ENCODE peak calls at places on chromosomes 1 and 21, in seven cellular contexts. O is sigmoid colon, Q is A549, E is esophagus muscularis mucosa, A is transverse colon, N is ovary, J is GM12878. I is an unnamed sample.

GRCh38 chr21:42187976-42188653 is 30.8 kb upstream of the ABCG1 start:
- DNase-seq in O (peak; percentile 77), N (no peak), A (peak; percentile 61), J (peak; percentile 92), Q (no peak), E (peak; percentile 92), I (no peak)

GRCh38 chr1:162918111-162918754 is 57.3 kb upstream of the CCDC190 start:
- DNase-seq in J (no peak), E (no peak), A (no peak), O (no peak), Q (no peak), N (no peak), I (no peak)

GRCh38 chr1:158391099-158391498 is 8.2 kb downstream of the OR10T2 start:
- DNase-seq in O (no peak), N (no peak), A (no peak), J (no peak), E (no peak), Q (no peak), I (no peak)

GRCh38 chr1:110062612-110063011 is 7.9 kb downstream of the ALX3 start:
- DNase-seq in J (no peak), A (no peak), Q (no peak), O (no peak), E (no peak), N (no peak), I (no peak)

GRCh38 chr1:197868751-197869501 is 33.5 kb upstream of the C1orf53 start:
- DNase-seq in O (no peak), J (no peak), Q (peak; percentile 68), E (no peak), A (peak; percentile 42), N (no peak), I (no peak)

GRCh38 chr1:50977575-50978143 is 7.6 kb downstream of the CDKN2C start:
- DNase-seq in O (peak; percentile 79), E (no peak), N (peak; percentile 86), A (peak; percentile 58), Q (peak; percentile 66), J (no peak), I (no peak)

GRCh38 chr21:44892536-44893277 is 19.2 kb upstream of the PTTG1IP start:
- DNase-seq in A (peak; percentile 74), O (no peak), J (no peak), Q (no peak), N (peak; percentile 63), E (no peak), I (no peak)

GRCh38 chr1:169460193-169460833 is 25.4 kb downstream of the SLC19A2 start:
- DNase-seq in N (peak; percentile 39), J (no peak), E (no peak), A (no peak), Q (no peak), O (no peak), I (no peak)

GRCh38 chr1:35707253-35708178 is 11.2 kb downstream of the C1orf216 start:
- DNase-seq in O (no peak), E (no peak), Q (no peak), N (no peak), A (peak; percentile 35), J (no peak), I (no peak)

GRCh38 chr1:7879228-7879627 is 26.4 kb upstream of the UTS2 start:
- DNase-seq in O (no peak), A (no peak), J (no peak), E (no peak), Q (no peak), N (no peak), I (no peak)

GRCh38 chr1:43619314-43619790 is 30.6 kb upstream of the KDM4A start:
- DNase-seq in E (no peak), A (no peak), J (no peak), N (no peak), O (no peak), Q (no peak), I (no peak)

GRCh38 chr1:236066828-236067386 is 2.0 kb upstream of the NID1 start:
- DNase-seq in J (peak; percentile 85), E (peak; percentile 94), N (no peak), Q (no peak), O (peak; percentile 94), A (peak; percentile 56), I (no peak)

GRCh38 chr1:115282825-115283224 is 55.2 kb downstream of the NGF start:
- DNase-seq in Q (no peak), O (peak; percentile 81), J (no peak), E (peak; percentile 95), N (peak; percentile 93), A (peak; percentile 19), I (peak; percentile 83)

GRCh38 chr21:36932417-36932816 is 34.1 kb downstream of the HLCS start:
- DNase-seq in J (no peak), Q (no peak), A (no peak), E (no peak), O (no peak), N (no peak), I (no peak)

GRCh38 chr21:36928960-36929359 is 37.5 kb downstream of the HLCS start:
- DNase-seq in E (no peak), Q (no peak), A (no peak), N (no peak), J (no peak), O (no peak), I (no peak)

GRCh38 chr21:36926989-36927695 is 39.3 kb downstream of the HLCS start:
- DNase-seq in J (no peak), A (no peak), E (no peak), O (no peak), N (no peak), Q (peak; percentile 62), I (no peak)

GRCh38 chr21:36927718-36928117 is 38.8 kb downstream of the HLCS start:
- DNase-seq in J (peak; percentile 12), O (peak; percentile 80), E (no peak), N (peak; percentile 89), Q (peak; percentile 86), A (peak; percentile 87), I (peak; percentile 88)

DNA sequence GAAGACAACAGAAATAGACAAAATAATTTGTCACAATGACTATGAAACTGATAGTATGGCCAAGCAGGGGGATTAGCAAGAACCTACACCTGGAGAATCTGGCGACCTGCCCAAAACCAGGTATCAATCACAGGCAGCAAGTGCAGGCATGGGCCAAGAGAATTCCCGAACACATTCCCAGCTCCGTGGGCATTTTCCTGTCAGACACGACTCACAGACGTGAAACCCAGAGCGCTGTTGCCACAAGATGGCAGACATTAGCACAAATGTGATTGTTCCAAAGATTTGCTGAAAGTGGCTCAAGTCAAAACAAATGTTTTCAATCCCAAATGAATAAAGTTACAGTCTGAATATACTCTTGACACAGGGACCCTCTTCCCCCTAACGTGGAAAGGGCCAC is 36.8 kb downstream of the HLCS start:
- DNase-seq in A (no peak), Q (peak; percentile 31), N (no peak), E (no peak), J (no peak), O (no peak), I (no peak)
- TF ChIP-seq CTCF in A (no peak), Q (peak; percentile 23), N (no peak), E (no peak), J (no peak), O (no peak), I (no peak)

GRCh38 chr1:222081859-222082258 is 340.0 kb upstream of the DUSP10 start:
- DNase-seq in N (no peak), Q (no peak), A (no peak), J (no peak), E (peak; percentile 50), O (no peak), I (no peak)

GRCh38 chr1:222084996-222085395 is 343.1 kb upstream of the DUSP10 start:
- DNase-seq in O (no peak), J (no peak), Q (no peak), N (no peak), E (no peak), A (no peak), I (no peak)

GRCh38 chr1:222087207-222087920 is 345.5 kb upstream of the DUSP10 start:
- DNase-seq in E (peak; percentile 66), A (no peak), Q (no peak), O (no peak), N (no peak), J (no peak), I (no peak)

GRCh38 chr1:222079546-222079945 is 337.7 kb upstream of the DUSP10 start:
- DNase-seq in E (no peak), Q (no peak), J (no peak), O (no peak), N (no peak), A (no peak), I (no peak)

DNA sequence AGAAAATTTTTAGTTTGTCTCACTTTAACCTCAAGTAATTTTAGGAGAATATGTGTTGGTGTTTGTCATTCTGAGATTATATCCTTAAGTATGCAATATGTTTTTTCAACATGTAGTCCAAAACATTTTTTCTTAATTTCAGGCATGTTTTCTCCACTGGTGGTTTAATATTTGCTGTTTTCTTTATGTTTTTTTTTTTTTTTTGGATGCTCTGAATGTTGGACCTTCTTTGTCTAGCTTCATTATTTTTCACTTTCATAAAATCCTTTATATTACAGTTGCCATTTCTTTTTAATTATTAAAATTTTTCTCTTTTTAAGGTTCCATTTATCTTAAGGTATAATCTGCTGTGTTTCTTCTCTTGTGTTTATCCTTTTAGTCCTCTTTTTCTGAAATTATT is 342.2 kb upstream of the DUSP10 start:
- DNase-seq in A (no peak), Q (no peak), N (no peak), O (no peak), E (no peak), J (no peak), I (no peak)
- TF ChIP-seq EP300 in A (no peak), Q (no peak), N (no peak), O (no peak), E (no peak), J (no peak), I (no peak)

DNA sequence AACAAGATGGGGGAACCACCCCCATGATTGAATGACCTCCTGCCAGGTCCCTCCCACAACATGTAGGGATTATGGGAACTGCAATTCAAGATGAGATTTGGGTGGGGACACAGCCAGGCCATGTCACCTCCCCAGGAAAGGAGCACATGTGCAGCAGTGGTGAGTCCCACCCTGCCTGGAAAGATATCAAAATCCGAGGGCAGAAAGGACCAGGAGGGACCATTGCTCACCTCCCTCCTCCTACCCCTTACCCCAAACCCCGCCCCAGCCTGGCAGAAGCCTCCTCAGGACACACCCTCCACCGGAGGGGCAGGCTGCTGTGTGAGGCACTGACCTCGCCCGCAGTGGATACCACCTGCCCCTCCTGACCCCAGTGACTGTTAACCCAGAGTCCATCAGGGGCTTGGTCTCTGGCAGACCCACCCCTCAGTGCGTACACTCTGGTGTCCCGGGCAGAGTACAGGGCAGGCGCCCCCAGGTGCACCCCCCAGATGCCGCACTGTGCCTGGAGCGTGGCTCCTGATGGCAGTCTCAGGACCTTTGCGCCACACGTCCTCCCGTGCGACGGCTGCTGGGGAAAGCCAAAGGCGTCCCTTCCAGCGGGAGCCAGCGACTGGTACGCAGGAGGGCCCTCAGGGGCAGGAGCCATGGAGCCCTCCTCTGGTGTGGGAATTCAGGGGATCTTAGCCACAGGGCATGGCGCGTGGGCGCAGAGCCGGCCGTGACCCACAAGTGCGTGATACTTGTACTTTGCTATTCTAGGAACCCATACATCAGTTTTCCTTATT is 20.9 kb downstream of the PDXK start:
- DNase-seq in A (no peak), E (no peak), O (no peak), N (no peak), Q (peak; percentile 51), J (no peak), I (no peak)
- TF ChIP-seq POLR2A in A (no peak), E (no peak), O (no peak), N (no peak), Q (no peak), J (no peak), I (no peak)

DNA sequence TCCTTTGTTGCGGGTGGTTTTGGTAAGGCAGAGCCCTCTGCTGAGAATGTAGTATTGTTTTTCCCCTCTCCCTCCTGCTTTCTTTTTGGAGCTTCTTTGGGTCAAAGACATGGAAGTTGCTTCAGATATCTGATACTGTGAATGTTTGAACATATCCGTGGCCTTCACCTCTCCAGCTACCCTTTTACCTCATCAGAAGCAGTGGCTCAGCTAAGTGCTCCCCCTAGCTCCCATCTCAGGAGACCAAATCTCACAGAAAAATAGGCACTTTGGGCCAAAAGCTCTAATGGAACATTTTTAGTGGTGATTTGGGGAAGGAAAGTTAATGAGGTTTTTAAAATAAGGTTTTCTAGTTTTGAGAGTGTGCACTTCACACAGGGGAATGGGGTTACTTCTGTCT is 6.3 kb downstream of the TMEM200B start:
- DNase-seq in J (no peak), A (no peak), E (no peak), N (no peak), Q (no peak), O (no peak), I (no peak)
- TF ChIP-seq CTCF in J (no peak), A (no peak), E (no peak), N (peak; percentile 10), Q (no peak), O (no peak), I (no peak)